ENCODE peak calls at places on chromosome X, in nine cellular contexts. M, R, U, W, X, I, T, A and S are unnamed samples.

GRCh38 chrX:35622021-35622420 is 176.1 kb upstream of the MAGEB16 start:
- DNase-seq in M (no peak), R (no peak), U (no peak), W (no peak), X (no peak), I (no peak), T (no peak), A (no peak), S (no peak)

GRCh38 chrX:41480508-41481260 is 33.5 kb downstream of the NYX start:
- DNase-seq in M (no peak), R (no peak), U (no peak), W (no peak), X (no peak), I (no peak), T (peak), A (no peak), S (no peak)

GRCh38 chrX:124342174-124342867 is 4.0 kb upstream of the SH2D1A start:
- DNase-seq in M (no peak), R (no peak), U (no peak), W (no peak), X (no peak), I (no peak), T (no peak), A (no peak), S (no peak)

GRCh38 chrX:20718592-20718991 is 451.9 kb upstream of the RPS6KA3 start:
- DNase-seq in M (no peak), R (no peak), U (no peak), W (no peak), X (no peak), I (no peak), T (no peak), A (no peak), S (no peak)

GRCh38 chrX:9770319-9770718 is 4.7 kb upstream of the GPR143 start:
- DNase-seq in M (no peak), R (no peak), U (no peak), W (no peak), X (no peak), I (no peak), T (no peak), A (no peak), S (no peak)

GRCh38 chrX:23434356-23434884 is 99.8 kb downstream of the PTCHD1 start:
- DNase-seq in M (peak), R (peak), U (no peak), W (no peak), X (peak), I (peak), T (peak), A (peak), S (peak)

GRCh38 chrX:107725761-107726555 is 49.6 kb downstream of the TSC22D3 start:
- DNase-seq in M (no peak), R (no peak), U (no peak), W (no peak), X (no peak), I (no peak), T (no peak), A (peak), S (no peak)

GRCh38 chrX:10045327-10046000 is 78.3 kb downstream of the CLDN34 start:
- DNase-seq in M (peak), R (no peak), U (no peak), W (no peak), X (peak), I (no peak), T (no peak), A (peak), S (no peak)

DNA sequence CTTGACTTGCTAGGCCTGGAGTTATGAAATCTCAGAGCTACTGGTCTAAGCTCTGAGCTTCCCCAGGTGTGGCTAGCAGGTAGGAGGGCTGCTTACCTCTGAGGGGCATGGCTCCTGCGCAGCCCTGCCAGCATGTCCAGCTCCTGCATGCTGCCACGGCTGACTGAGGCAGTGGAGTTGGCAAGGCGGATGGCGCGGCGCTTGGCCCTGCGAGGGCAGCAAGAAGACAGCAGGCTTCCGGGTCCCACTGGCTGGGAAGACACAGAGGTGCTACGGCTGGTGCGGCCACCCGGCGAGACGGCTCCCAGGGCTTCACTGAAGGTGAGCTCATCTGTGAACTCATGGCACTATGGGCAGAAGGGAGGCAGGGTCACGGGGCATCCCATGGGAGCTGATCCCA is 5.7 kb downstream of the KCND1 start:
- DNase-seq in M (peak), R (no peak), U (no peak), W (no peak), X (no peak), I (no peak), T (no peak), A (no peak), S (peak)
- H3K27ac ChIP-seq in M (no peak), R (no peak), U (no peak), W (no peak), X (no peak), I (no peak), T (no peak), A (no peak), S (no peak)

GRCh38 chrX:113986427-113986826 is 597.5 kb upstream of the HTR2C start:
- DNase-seq in M (no peak), R (no peak), U (no peak), W (no peak), X (no peak), I (no peak), T (no peak), A (no peak), S (no peak)
- H3K27ac ChIP-seq in M (no peak), R (no peak), U (no peak), W (no peak), X (no peak), I (no peak), T (no peak), A (no peak), S (no peak)

GRCh38 chrX:129522184-129523059 is 868 bp downstream of the SMARCA1 start:
- DNase-seq in M (peak), R (no peak), U (peak), W (peak), X (peak), I (no peak), T (peak), A (peak), S (peak)
- H3K27ac ChIP-seq in M (peak), R (peak), U (peak), W (peak), X (peak), I (peak), T (peak), A (peak), S (peak)

DNA sequence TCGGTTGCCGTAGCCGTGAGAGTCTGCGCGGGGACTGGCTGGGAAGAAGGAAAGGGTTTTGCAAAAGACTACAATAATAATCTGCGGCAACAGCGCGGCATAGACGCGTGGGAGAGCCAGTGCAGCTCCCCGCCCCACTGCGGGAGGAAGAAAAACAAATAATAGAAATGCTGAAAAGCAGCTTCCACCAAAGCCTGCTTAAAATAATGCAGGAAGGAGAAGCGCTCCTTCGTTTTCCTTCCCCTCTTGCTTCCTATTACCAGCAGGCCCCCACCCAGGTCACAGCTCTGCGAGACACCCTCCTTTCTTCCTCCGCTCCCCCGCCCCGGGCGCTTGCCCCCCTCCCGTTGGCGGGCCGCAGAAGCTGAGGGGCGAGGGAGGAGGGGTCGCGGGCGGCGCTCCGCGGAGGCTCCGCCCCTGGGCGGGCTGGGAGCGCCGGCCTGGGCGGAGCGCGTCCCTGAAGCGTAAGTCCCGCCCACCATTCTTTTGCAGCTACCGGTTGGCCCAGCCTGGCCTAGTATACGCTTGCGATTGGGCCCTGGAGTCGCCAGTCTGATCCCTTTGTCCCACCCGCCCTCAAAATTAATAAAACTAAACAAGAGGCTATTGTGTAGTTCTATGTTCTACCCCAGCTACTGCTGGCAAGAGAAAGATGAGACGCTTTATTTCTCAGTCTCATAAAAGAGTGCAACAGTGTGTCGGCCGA is 636 bp upstream of the AMOT start:
- DNase-seq in M (peak), R (peak), U (peak), W (peak), X (peak), I (peak), T (peak), A (peak), S (peak)
- H3K27ac ChIP-seq in M (peak), R (peak), U (peak), W (peak), X (peak), I (peak), T (peak), A (no peak), S (peak)

GRCh38 chrX:45745479-45745878 is 544.8 kb upstream of the DIPK2B start:
- DNase-seq in M (no peak), R (no peak), U (no peak), W (no peak), X (no peak), I (no peak), T (no peak), A (no peak), S (no peak)

GRCh38 chrX:45747905-45748304 is 547.2 kb upstream of the DIPK2B start:
- DNase-seq in M (no peak), R (no peak), U (no peak), W (no peak), X (no peak), I (no peak), T (no peak), A (no peak), S (no peak)

GRCh38 chrX:45740291-45740690 is 539.6 kb upstream of the DIPK2B start:
- DNase-seq in M (no peak), R (no peak), U (no peak), W (no peak), X (no peak), I (no peak), T (no peak), A (no peak), S (no peak)

GRCh38 chrX:45743906-45744625 is 543.4 kb upstream of the DIPK2B start:
- DNase-seq in M (no peak), R (no peak), U (no peak), W (no peak), X (no peak), I (no peak), T (no peak), A (no peak), S (no peak)

GRCh38 chrX:45743081-45743533 is 542.4 kb upstream of the DIPK2B start:
- DNase-seq in M (no peak), R (no peak), U (no peak), W (no peak), X (no peak), I (no peak), T (no peak), A (peak), S (no peak)
- H3K27ac ChIP-seq in M (no peak), R (no peak), U (no peak), W (no peak), X (no peak), I (no peak), T (no peak), A (peak), S (no peak)

GRCh38 chrX:16215660-16216059 is 48.4 kb downstream of the MAGEB17 start:
- DNase-seq in M (no peak), R (no peak), U (no peak), W (no peak), X (no peak), I (no peak), T (no peak), A (no peak), S (no peak)
- H3K27ac ChIP-seq in M (no peak), R (no peak), U (no peak), W (no peak), X (no peak), I (no peak), T (no peak), A (no peak), S (no peak)

GRCh38 chrX:154653048-154653401 is 354 bp downstream of the CTAG2 start:
- DNase-seq in M (no peak), R (no peak), U (no peak), W (no peak), X (no peak), I (no peak), T (no peak), A (no peak), S (no peak)
- H3K27ac ChIP-seq in M (no peak), R (no peak), U (no peak), W (no peak), X (no peak), I (no peak), T (no peak), A (no peak), S (no peak)

DNA sequence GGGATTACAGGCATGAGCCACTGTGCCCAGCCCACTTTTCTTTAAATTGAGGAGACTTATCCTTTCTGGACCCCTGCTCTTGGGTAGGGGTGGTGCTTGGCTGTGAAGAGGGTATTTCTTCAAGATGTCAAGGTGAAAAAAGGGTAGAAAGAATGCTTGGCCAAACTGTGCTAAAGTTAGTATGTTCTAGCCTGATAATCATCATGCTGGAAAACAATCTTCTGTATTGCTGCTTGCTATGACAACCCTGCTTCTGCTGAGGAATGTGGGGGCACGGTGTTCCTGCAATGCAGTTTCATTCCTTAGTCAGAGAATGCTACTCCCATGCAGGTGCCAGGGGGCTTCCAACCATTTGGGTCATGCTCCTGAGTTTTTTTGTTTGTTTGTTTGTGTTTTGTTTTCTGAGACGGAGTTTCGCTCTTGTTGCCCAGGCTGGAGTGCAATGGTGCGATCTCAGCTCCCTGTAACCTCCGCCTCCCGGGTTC is 4.0 kb upstream of the UBE2A start:
- DNase-seq in M (no peak), R (no peak), U (no peak), W (no peak), X (no peak), I (no peak), T (no peak), A (no peak), S (no peak)
- H3K27ac ChIP-seq in M (no peak), R (no peak), U (no peak), W (no peak), X (no peak), I (no peak), T (no peak), A (no peak), S (no peak)

DNA sequence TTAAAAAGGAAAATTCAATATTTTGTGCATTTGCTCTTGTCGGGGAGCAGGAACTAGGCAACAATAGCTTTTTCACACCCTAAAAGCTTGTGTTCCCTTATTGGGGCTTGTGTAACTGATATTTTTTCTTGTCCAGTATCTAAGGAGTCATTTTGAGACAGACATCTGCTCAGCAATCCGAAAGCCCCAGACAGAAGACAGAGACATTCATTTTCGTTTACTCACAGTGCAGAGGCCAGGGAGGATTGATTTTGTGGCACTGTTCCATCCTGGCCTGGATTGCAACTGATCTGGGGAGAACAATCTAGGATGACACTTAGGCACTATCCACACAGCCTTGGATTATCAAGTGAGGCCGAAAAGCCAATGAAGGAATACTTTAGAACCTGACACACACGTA is 27.4 kb upstream of the PLAC1 start:
- DNase-seq in M (no peak), R (no peak), U (no peak), W (no peak), X (no peak), I (no peak), T (no peak), A (peak), S (no peak)
- H3K27ac ChIP-seq in M (no peak), R (no peak), U (no peak), W (no peak), X (no peak), I (no peak), T (no peak), A (no peak), S (no peak)